ENCODE peak calls at places on chromosomes 16 and 17, in six cellular contexts. S is GM12878, T is ovary, F is transverse colon, I is Peyer's patch, D is A549. O is an unnamed sample. For H3K4me1, the result is how much of the 10 kb centered on the place peaks cover.

GRCh38 chr16:56947604-56947995 is 14.2 kb upstream of the CETP start:
- DNase-seq in D (no peak), S (no peak), F (no peak), I (peak), T (peak), O (no peak)

GRCh38 chr17:39929657-39930407 is 2.3 kb downstream of the LRRC3C start:
- DNase-seq in T (no peak), S (no peak), F (no peak), I (no peak), D (peak), O (no peak)

GRCh38 chr17:79565606-79566250 is 45.1 kb downstream of the RBFOX3 start:
- DNase-seq in F (no peak), T (no peak), I (no peak), S (no peak), D (no peak), O (no peak)

GRCh38 chr17:55348749-55349354 is 72.8 kb downstream of the MMD start:
- DNase-seq in F (peak), S (no peak), T (peak), I (peak), D (peak), O (peak)

GRCh38 chr16:27600386-27600785 is 50.4 kb downstream of the KATNIP start:
- DNase-seq in F (no peak), I (no peak), D (no peak), T (no peak), S (no peak), O (no peak)

GRCh38 chr17:70405492-70406220 is 236.3 kb downstream of the KCNJ2 start:
- DNase-seq in S (peak), F (no peak), T (no peak), I (no peak), D (peak), O (no peak)

GRCh38 chr16:75262104-75262799 is 10.8 kb upstream of the BCAR1 start:
- DNase-seq in D (no peak), T (peak), S (no peak), F (peak), I (peak), O (no peak)

GRCh38 chr17:20273741-20274500 is 193.4 kb downstream of the LGALS9B start:
- DNase-seq in F (no peak), I (no peak), D (no peak), S (no peak), T (no peak), O (no peak)

GRCh38 chr16:78648517-78648916 is 549.1 kb downstream of the WWOX start:
- DNase-seq in D (no peak), I (no peak), T (no peak), F (no peak), S (no peak), O (no peak)

GRCh38 chr16:12082207-12082606 is 105.7 kb downstream of the SNX29 start:
- DNase-seq in D (no peak), S (no peak), T (no peak), F (no peak), I (peak), O (no peak)

GRCh38 chr16:49407873-49408565 is 34.4 kb downstream of the C16orf78 start:
- DNase-seq in T (peak), I (peak), F (peak), D (peak), S (peak), O (peak)

GRCh38 chr17:12634789-12635414 is 30.8 kb upstream of the MYOCD start:
- DNase-seq in F (no peak), T (no peak), I (no peak), D (no peak), S (no peak), O (no peak)

GRCh38 chr17:52106638-52107261 is 51.8 kb downstream of the CA10 start:
- DNase-seq in D (peak), F (peak), S (no peak), I (peak), T (peak), O (peak)

GRCh38 chr17:68601565-68602266 is 549 bp upstream of the FAM20A start:
- DNase-seq in I (no peak), S (no peak), T (no peak), F (no peak), D (no peak), O (no peak)

GRCh38 chr16:89430436-89431157 is 59.8 kb downstream of the ANKRD11 start:
- DNase-seq in D (no peak), F (peak), T (no peak), S (no peak), I (peak), O (no peak)

GRCh38 chr17:77729587-77729986 is 228.9 kb upstream of the TNRC6C start:
- DNase-seq in S (no peak), F (no peak), I (peak), T (no peak), D (no peak), O (no peak)

GRCh38 chr16:55663225-55663624 is 7.4 kb downstream of the SLC6A2 start:
- DNase-seq in T (no peak), F (no peak), I (no peak), S (no peak), D (no peak), O (no peak)

GRCh38 chr16:22370038-22370541 is 4.3 kb downstream of the CDR2 start:
- DNase-seq in S (no peak), F (no peak), T (no peak), D (no peak), I (no peak), O (no peak)

GRCh38 chr17:57570740-57571344 is 174.3 kb downstream of the CCDC182 start:
- DNase-seq in T (no peak), I (no peak), F (no peak), S (no peak), D (no peak), O (peak)

GRCh38 chr17:73541111-73541510 is 103.1 kb downstream of the SDK2 start:
- DNase-seq in D (no peak), F (no peak), T (no peak), S (no peak), I (no peak), O (no peak)

GRCh38 chr17:42754782-42755181 is 6.2 kb upstream of the RAMP2 start:
- DNase-seq in I (peak), T (no peak), D (no peak), S (no peak), F (no peak), O (no peak)

GRCh38 chr17:258045-258734 is 76.7 kb upstream of the DOC2B start:
- DNase-seq in D (no peak), F (no peak), S (no peak), T (peak), I (peak), O (no peak)

GRCh38 chr16:84836234-84836647 is 16.5 kb downstream of the CRISPLD2 start:
- DNase-seq in D (no peak), I (peak), T (peak), S (no peak), F (peak), O (peak)

GRCh38 chr16:86018487-86018886 is 119.5 kb downstream of the IRF8 start:
- DNase-seq in T (no peak), I (peak), D (no peak), S (no peak), F (peak), O (no peak)

GRCh38 chr16:23248261-23249194 is 53.6 kb upstream of the SCNN1B start:
- DNase-seq in I (no peak), D (no peak), S (no peak), T (no peak), F (no peak), O (no peak)

GRCh38 chr17:78365561-78366108 is 5.8 kb upstream of the SOCS3 start:
- DNase-seq in D (no peak), S (no peak), I (no peak), F (no peak), T (no peak), O (no peak)

GRCh38 chr16:30535106-30535776 is 583 bp upstream of the ZNF747 start:
- DNase-seq in T (no peak), F (no peak), I (no peak), D (no peak), S (no peak), O (no peak)

GRCh38 chr17:82240506-82241182 is 11.8 kb downstream of the SLC16A3 start:
- DNase-seq in I (no peak), D (no peak), T (peak), S (no peak), F (no peak), O (no peak)

GRCh38 chr17:44777394-44778348 is 18.9 kb downstream of the ADAM11 start:
- DNase-seq in T (no peak), I (no peak), F (no peak), S (no peak), D (no peak), O (no peak)

GRCh38 chr16:79798416-79799053 is 198.0 kb upstream of the MAF start:
- DNase-seq in T (no peak), F (no peak), I (no peak), D (no peak), S (no peak), O (no peak)

GRCh38 chr17:64741924-64742670 is 80.0 kb upstream of the SMURF2 start:
- DNase-seq in T (no peak), F (peak), D (no peak), S (no peak), I (peak), O (peak)

GRCh38 chr16:55703003-55704001 is 47.5 kb downstream of the SLC6A2 start:
- DNase-seq in I (no peak), T (no peak), S (no peak), D (peak), F (no peak), O (no peak)

GRCh38 chr17:3038941-3039340 is 24.5 kb downstream of the OR1D5 start:
- DNase-seq in I (no peak), D (no peak), F (no peak), S (no peak), T (no peak), O (no peak)

GRCh38 chr17:21292867-21293845 is 8.6 kb downstream of the MAP2K3 start:
- DNase-seq in S (no peak), T (no peak), F (no peak), D (no peak), I (no peak), O (no peak)

GRCh38 chr16:49918257-49918656 is 62.3 kb upstream of the ZNF423 start:
- DNase-seq in F (no peak), D (no peak), I (no peak), S (no peak), T (no peak), O (no peak)

DNA sequence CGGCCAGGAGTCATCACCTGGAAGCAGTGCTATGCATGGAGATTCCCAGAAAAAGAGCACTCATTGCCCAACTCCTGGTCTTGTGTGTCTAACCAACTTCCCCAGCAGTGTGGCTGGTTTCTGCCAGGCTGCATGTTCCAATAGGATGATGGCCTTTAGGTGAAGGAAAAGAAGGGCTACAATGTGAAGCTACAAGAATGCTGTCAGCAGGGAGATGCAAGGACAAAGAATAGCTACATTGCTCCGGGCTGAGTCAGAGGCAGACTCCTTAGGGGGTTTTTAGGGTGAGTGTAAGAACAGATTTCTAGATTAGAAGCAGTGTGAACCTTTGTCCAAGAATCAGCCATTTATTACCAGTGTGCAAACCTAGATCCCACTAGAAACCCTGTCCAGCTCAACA is 63.0 kb upstream of the DNAH9 start:
- DNase-seq in S (no peak), I (no peak), D (no peak), F (no peak), T (no peak), O (no peak)
- TF ChIP-seq POLR2A in S (no peak), I (no peak), D (no peak), F (no peak), T (no peak), O (no peak)

DNA sequence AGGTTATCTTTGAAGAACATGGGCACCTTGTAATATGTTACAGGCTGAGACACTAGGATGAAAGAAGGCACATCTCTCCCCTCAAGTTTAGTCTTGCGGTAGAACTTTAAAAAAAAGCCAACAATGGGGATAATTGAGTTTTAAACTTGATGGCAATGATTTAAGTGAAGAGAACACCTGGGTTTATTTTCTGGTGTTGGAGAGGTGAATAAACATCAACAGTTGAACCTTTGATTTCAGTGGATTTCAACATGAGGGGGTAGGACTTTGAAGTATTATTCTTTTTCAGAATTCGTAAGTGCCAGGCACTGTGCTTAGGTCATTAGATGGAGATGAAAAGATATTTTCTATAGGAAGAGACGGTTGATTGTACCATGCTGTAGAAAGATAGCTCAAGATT is 22.3 kb downstream of the HAPSTR1 start:
- DNase-seq in D (no peak), F (no peak), I (no peak), T (no peak), S (no peak), O (no peak)
- H3K4me1 ChIP-seq in D (half or more), F (under half), I (under half), T (under half), S (under half), O (half or more)

GRCh38 chr16:62194828-62195227 is 158.6 kb upstream of the CDH8 start:
- DNase-seq in I (no peak), F (no peak), T (no peak), S (no peak), D (no peak), O (no peak)
- TF ChIP-seq CTCF in I (no peak), F (no peak), T (no peak), S (no peak), D (no peak), O (no peak)

GRCh38 chr16:1613728-1614225 is 1.6 kb downstream of the CRAMP1 start:
- DNase-seq in I (peak), D (no peak), F (peak), S (no peak), T (peak), O (peak)

GRCh38 chr16:1612320-1613111 is at the start of gene CRAMP1:
- DNase-seq in D (peak), I (peak), T (no peak), S (no peak), F (peak), O (no peak)

GRCh38 chr16:1610071-1610840 is 1.6 kb downstream of the IFT140 start:
- DNase-seq in D (peak), T (peak), F (peak), I (peak), S (peak), O (peak)

GRCh38 chr16:1613240-1613639 is 1.1 kb downstream of the CRAMP1 start:
- DNase-seq in F (no peak), D (no peak), I (no peak), S (no peak), T (no peak), O (no peak)

GRCh38 chr16:1610841-1611653 is 825 bp downstream of the IFT140 start:
- DNase-seq in F (peak), T (no peak), D (no peak), S (no peak), I (no peak), O (no peak)
- TF ChIP-seq POLR2A in F (no peak), T (no peak), D (peak), S (no peak), I (no peak), O (no peak)

O was measured in body of pancreas.